ENCODE peak calls at places on chromosomes 3 and 15, in four cellular contexts. U is lower leg skin, B is mammary epithelial cell, R is omental fat pad. H is an unnamed sample.

GRCh38 chr3:71269896-71270295 is 313.6 kb downstream of the FOXP1 start:
- DNase-seq in B (no peak), R (no peak), U (no peak), H (no peak)

GRCh38 chr3:195260286-195260905 is 10.6 kb downstream of the XXYLT1 start:
- DNase-seq in R (no peak), U (peak), B (no peak), H (no peak)

GRCh38 chr3:113914646-113915045 is 33.2 kb upstream of the ZDHHC23 start:
- DNase-seq in B (no peak), U (no peak), R (no peak), H (no peak)

GRCh38 chr3:107431048-107431297 is 53.7 kb downstream of the CCDC54 start:
- DNase-seq in U (peak), R (no peak), B (peak), H (peak)

GRCh38 chr15:70853270-70853854 is 595 bp downstream of the LARP6 start:
- DNase-seq in B (peak), U (peak), R (no peak), H (peak)

GRCh38 chr15:28955160-28955502 is 69.4 kb downstream of the APBA2 start:
- DNase-seq in U (peak), R (no peak), B (no peak), H (no peak)

GRCh38 chr15:79724312-79724711 is 172.5 kb downstream of the MTHFS start:
- DNase-seq in R (no peak), U (no peak), B (peak), H (peak)

GRCh38 chr15:69060041-69060481 is 45.6 kb downstream of the NOX5 start:
- DNase-seq in U (no peak), R (no peak), B (no peak), H (no peak)

GRCh38 chr3:33523093-33523667 is 83.0 kb upstream of the UBP1 start:
- DNase-seq in R (no peak), U (no peak), B (no peak), H (no peak)

GRCh38 chr3:57484563-57484962 is 59.6 kb downstream of the DNAH12 start:
- DNase-seq in B (no peak), U (no peak), R (no peak), H (no peak)

GRCh38 chr3:120795959-120796358 is 53.4 kb downstream of the GTF2E1 start:
- DNase-seq in U (no peak), R (no peak), B (no peak), H (no peak)

GRCh38 chr3:64896173-64896925 is 208.5 kb upstream of the ADAMTS9 start:
- DNase-seq in U (no peak), R (no peak), B (no peak), H (no peak)

GRCh38 chr15:63597821-63598220 is 634 bp downstream of the FBXL22 start:
- DNase-seq in B (no peak), U (no peak), R (no peak), H (no peak)

GRCh38 chr15:79970921-79971434 is at the start of gene BCL2A1:
- DNase-seq in R (no peak), B (peak), U (no peak), H (peak)

GRCh38 chr3:171827836-171828458 is 15.2 kb upstream of the TMEM212 start:
- DNase-seq in R (no peak), B (no peak), U (no peak), H (no peak)

GRCh38 chr3:156614642-156615511 is 59.5 kb upstream of the TIPARP start:
- DNase-seq in R (no peak), U (no peak), B (peak), H (no peak)

GRCh38 chr3:133717424-133717823 is 28.8 kb upstream of the TF start:
- DNase-seq in R (no peak), U (no peak), B (no peak), H (no peak)

GRCh38 chr15:61079529-61079928 is 149.6 kb downstream of the RORA start:
- DNase-seq in R (no peak), U (no peak), B (no peak), H (no peak)
- TF ChIP-seq CTCF in R (no peak), U (no peak), B (no peak), H (no peak)

GRCh38 chr3:13388816-13389215 is 31.3 kb downstream of the NUP210 start:
- DNase-seq in R (no peak), B (no peak), U (no peak), H (no peak)

GRCh38 chr3:13389378-13389777 is 30.7 kb downstream of the NUP210 start:
- DNase-seq in U (no peak), R (no peak), B (no peak), H (no peak)

GRCh38 chr3:13394363-13394762 is 25.8 kb downstream of the NUP210 start:
- DNase-seq in B (no peak), U (no peak), R (no peak), H (no peak)

GRCh38 chr3:13393427-13394360 is 26.4 kb downstream of the NUP210 start:
- DNase-seq in U (no peak), B (no peak), R (no peak), H (no peak)

DNA sequence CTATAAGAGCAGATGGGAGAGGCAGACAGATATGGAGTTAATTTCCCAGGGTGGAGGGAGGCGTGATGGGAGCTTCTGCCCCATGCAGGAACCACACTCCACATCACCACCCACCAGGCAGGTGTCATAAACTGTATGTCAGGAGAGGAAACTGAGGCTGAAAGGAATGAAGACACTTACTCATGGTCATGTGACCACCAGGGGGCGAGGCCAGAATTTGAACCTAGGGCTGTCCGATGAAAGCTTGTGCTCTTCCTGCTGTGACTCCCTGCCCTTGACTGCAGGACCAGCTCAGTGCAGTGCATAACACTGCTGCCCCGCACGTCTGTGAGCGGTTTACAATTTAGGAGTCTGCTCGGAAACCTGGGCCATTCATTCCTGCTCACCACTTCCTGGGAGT is 28.8 kb downstream of the NUP210 start:
- DNase-seq in B (no peak), U (no peak), R (no peak), H (no peak)
- TF ChIP-seq CTCF in B (peak), U (no peak), R (no peak), H (no peak)

DNA sequence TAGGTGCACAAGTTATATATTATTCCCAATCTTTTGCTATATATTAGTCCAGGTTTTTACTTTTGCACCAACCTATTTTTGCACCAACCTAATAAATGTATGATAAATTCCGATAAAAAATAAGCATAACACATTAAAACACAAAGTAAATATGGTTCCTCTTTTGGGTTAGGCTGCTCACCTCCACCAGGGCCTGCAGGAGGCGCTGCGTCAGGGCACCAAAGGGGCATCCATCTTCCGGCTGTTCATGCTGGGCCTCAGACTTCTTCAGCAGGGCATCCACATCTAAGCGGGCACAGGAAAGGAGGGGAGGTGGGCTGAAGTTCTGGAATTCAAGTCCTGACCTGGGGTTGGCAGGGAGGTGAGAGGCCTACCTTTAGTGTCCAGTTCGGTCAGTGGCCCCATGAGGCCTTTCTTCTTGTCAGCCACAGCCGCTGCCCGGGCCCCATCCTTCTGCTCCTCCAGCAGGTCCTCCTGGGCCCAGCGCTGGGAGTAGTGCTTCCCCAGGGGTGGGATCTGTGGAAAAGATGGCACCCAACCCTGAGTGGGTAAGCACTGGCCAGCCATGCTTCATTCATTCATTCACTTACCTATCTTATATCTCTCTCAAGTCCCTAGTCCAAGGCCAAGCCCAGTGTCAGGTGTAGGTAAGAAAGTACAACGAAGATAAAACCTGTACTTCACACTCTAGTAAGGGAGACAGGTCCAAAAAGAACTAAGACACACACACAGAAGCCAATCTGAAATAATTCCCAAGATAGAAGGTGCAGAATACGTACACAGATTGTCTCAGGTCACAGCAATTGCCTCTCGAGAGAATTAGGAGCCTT is 5.2 kb downstream of the TADA3 start:
- DNase-seq in B (no peak), R (no peak), U (no peak), H (no peak)
- TF ChIP-seq CTCF in B (peak), R (no peak), U (no peak), H (peak)

GRCh38 chr3:161101609-161102008 is 3.5 kb downstream of the B3GALNT1 start:
- DNase-seq in B (no peak), R (no peak), U (no peak), H (no peak)

GRCh38 chr3:161100994-161101393 is 4.2 kb downstream of the B3GALNT1 start:
- DNase-seq in U (no peak), B (no peak), R (no peak), H (no peak)

GRCh38 chr3:161096771-161097367 is 8.3 kb downstream of the B3GALNT1 start:
- DNase-seq in R (no peak), B (peak), U (no peak), H (peak)
- TF ChIP-seq CTCF in R (no peak), B (peak), U (no peak), H (peak)

GRCh38 chr15:85414495-85414894 is 34.1 kb downstream of the AKAP13 start:
- DNase-seq in U (no peak), R (no peak), B (peak), H (peak)
- TF ChIP-seq CTCF in U (no peak), R (no peak), B (peak), H (no peak)

GRCh38 chr3:125128861-125129501 is 73.2 kb upstream of the HEG1 start:
- DNase-seq in R (no peak), U (no peak), B (peak), H (peak)

GRCh38 chr3:125134952-125135351 is 77.6 kb downstream of the SLC12A8 start:
- DNase-seq in R (no peak), U (no peak), B (peak), H (no peak)

GRCh38 chr3:125136515-125136914 is 76.0 kb downstream of the SLC12A8 start:
- DNase-seq in R (no peak), B (no peak), U (no peak), H (no peak)

GRCh38 chr3:125129512-125129962 is 73.7 kb upstream of the HEG1 start:
- DNase-seq in B (peak), U (peak), R (no peak), H (peak)

DNA sequence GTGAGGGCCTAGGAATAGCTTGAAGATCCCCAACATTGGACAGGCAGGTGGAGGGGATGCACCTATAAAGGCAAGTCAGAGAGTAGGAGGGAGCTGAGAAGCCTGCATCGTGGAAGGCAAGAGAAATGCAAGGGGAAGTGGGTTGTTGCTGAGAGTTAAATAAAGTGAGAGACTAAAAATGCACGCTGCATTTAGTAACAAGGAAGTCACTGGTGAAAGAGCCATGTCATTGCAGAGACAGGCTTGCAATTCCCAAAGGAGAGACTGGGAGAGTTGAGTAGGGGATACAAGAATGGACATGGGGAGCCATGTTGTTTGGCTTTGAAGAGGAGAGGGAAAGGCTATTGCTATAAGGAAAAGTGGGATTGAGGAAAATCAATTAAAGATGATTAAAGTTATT is 77.0 kb upstream of the HEG1 start:
- DNase-seq in U (no peak), R (no peak), B (no peak), H (no peak)
- TF ChIP-seq CTCF in U (no peak), R (no peak), B (no peak), H (no peak)

GRCh38 chr15:52098328-52098727 is 14.2 kb downstream of the BCL2L10 start:
- DNase-seq in B (no peak), R (no peak), U (no peak), H (no peak)
- TF ChIP-seq CTCF in B (no peak), R (no peak), U (no peak), H (no peak)

DNA sequence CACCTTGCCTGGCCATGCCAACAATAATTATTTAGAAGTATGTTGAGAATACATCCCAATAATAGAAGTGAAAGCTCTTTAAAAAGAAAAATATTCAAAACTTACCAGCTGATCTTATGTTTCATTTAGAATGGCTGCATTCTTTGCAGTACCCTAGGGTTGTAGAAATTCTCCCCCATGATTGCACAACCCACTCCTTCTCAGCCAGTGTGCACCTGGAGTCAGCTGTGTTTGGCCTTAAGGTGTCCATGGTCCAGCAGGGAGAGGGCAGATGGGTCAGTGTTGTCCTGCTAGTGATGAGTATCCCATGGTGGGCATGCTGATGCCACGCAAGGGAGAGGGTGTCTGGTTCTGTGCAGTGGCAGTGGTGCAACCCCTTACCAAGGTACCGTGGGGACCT is 117.3 kb downstream of the IGF1R start:
- DNase-seq in U (no peak), R (no peak), B (no peak), H (no peak)
- TF ChIP-seq CTCF in U (no peak), R (no peak), B (no peak), H (no peak)

DNA sequence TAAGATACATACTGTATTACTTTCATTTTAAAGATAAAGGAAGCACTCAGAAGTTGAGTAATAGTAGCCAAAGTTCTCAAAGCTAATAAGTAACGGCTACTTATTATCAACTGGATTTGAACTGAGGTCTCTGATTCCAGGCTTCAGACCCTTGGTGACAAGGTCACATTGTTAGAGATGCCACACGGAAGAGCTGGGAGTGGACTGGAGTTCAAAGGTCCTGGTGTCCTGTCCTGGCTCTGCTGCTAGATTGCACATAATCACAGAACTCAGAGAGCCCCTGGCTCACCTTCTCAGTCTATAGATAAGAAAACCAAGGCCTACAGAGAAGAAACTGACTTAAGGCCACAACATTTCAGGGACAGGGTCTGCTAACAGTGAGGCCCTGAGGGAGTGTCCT is 75.3 kb downstream of the MYLK start:
- DNase-seq in U (no peak), B (no peak), R (no peak), H (no peak)
- TF ChIP-seq CTCF in U (no peak), B (no peak), R (no peak), H (no peak)